ENCODE peak calls at places on chromosomes 3 and 15, in five cellular contexts. One of them, this sample, is unnamed.

GRCh38 chr3:39752019-39752637 is 57.3 kb upstream of the MYRIP start:
- DNase-seq in uterus: no peak
- DNase-seq in CD4-positive, alpha-beta T cell: no peak
- DNase-seq in naive thymus-derived CD4-positive, alpha-beta T cell: no peak
- DNase-seq in foreskin keratinocyte: peak
- DNase-seq in this sample: no peak

GRCh38 chr3:63351159-63352007 is 73.3 kb downstream of the SYNPR start:
- DNase-seq in uterus: no peak
- DNase-seq in naive thymus-derived CD4-positive, alpha-beta T cell: no peak
- DNase-seq in foreskin keratinocyte: peak
- DNase-seq in CD4-positive, alpha-beta T cell: no peak
- DNase-seq in this sample: peak

GRCh38 chr15:80485370-80486164 is 81.4 kb downstream of the ARNT2 start:
- DNase-seq in naive thymus-derived CD4-positive, alpha-beta T cell: no peak
- DNase-seq in uterus: no peak
- DNase-seq in CD4-positive, alpha-beta T cell: no peak
- DNase-seq in foreskin keratinocyte: peak
- DNase-seq in this sample: peak

GRCh38 chr3:25548836-25549235 is 115.9 kb downstream of the TOP2B start:
- DNase-seq in naive thymus-derived CD4-positive, alpha-beta T cell: no peak
- DNase-seq in uterus: no peak
- DNase-seq in CD4-positive, alpha-beta T cell: no peak
- DNase-seq in foreskin keratinocyte: peak
- DNase-seq in this sample: no peak

GRCh38 chr15:46892621-46893160 is 824.6 kb upstream of the SEMA6D start:
- DNase-seq in naive thymus-derived CD4-positive, alpha-beta T cell: no peak
- DNase-seq in uterus: no peak
- DNase-seq in CD4-positive, alpha-beta T cell: no peak
- DNase-seq in foreskin keratinocyte: peak
- DNase-seq in this sample: no peak

GRCh38 chr15:75335705-75336355 is at the start of gene COMMD4:
- DNase-seq in CD4-positive, alpha-beta T cell: peak
- DNase-seq in foreskin keratinocyte: peak
- DNase-seq in naive thymus-derived CD4-positive, alpha-beta T cell: peak
- DNase-seq in uterus: peak
- DNase-seq in this sample: peak

GRCh38 chr15:41125950-41126642 is 10.0 kb upstream of the INO80 start:
- DNase-seq in naive thymus-derived CD4-positive, alpha-beta T cell: no peak
- DNase-seq in CD4-positive, alpha-beta T cell: no peak
- DNase-seq in foreskin keratinocyte: peak
- DNase-seq in uterus: no peak
- DNase-seq in this sample: no peak

GRCh38 chr3:80187981-80188380 is 420.2 kb upstream of the ROBO1 start:
- DNase-seq in naive thymus-derived CD4-positive, alpha-beta T cell: no peak
- DNase-seq in CD4-positive, alpha-beta T cell: no peak
- DNase-seq in uterus: no peak
- DNase-seq in foreskin keratinocyte: no peak
- DNase-seq in this sample: no peak

GRCh38 chr3:24288538-24289236 is 206.0 kb downstream of the THRB start:
- DNase-seq in naive thymus-derived CD4-positive, alpha-beta T cell: no peak
- DNase-seq in CD4-positive, alpha-beta T cell: no peak
- DNase-seq in foreskin keratinocyte: no peak
- DNase-seq in uterus: peak
- DNase-seq in this sample: no peak

GRCh38 chr3:119219069-119219468 is 21.6 kb downstream of the B4GALT4 start:
- DNase-seq in CD4-positive, alpha-beta T cell: peak
- DNase-seq in uterus: no peak
- DNase-seq in naive thymus-derived CD4-positive, alpha-beta T cell: peak
- DNase-seq in foreskin keratinocyte: no peak
- DNase-seq in this sample: peak

GRCh38 chr3:58271901-58272501 is 34.0 kb upstream of the RPP14 start:
- DNase-seq in CD4-positive, alpha-beta T cell: no peak
- DNase-seq in foreskin keratinocyte: peak
- DNase-seq in uterus: no peak
- DNase-seq in naive thymus-derived CD4-positive, alpha-beta T cell: no peak
- DNase-seq in this sample: no peak

GRCh38 chr15:91694131-91694828 is 159.2 kb upstream of the SLCO3A1 start:
- DNase-seq in uterus: peak
- DNase-seq in naive thymus-derived CD4-positive, alpha-beta T cell: no peak
- DNase-seq in foreskin keratinocyte: peak
- DNase-seq in CD4-positive, alpha-beta T cell: no peak
- DNase-seq in this sample: no peak

GRCh38 chr3:42345811-42346210 is 64.6 kb downstream of the LYZL4 start:
- DNase-seq in uterus: no peak
- DNase-seq in foreskin keratinocyte: no peak
- DNase-seq in naive thymus-derived CD4-positive, alpha-beta T cell: peak
- DNase-seq in CD4-positive, alpha-beta T cell: peak
- DNase-seq in this sample: peak

GRCh38 chr3:171528102-171528501 is 67.9 kb upstream of the TNIK start:
- DNase-seq in naive thymus-derived CD4-positive, alpha-beta T cell: no peak
- DNase-seq in CD4-positive, alpha-beta T cell: no peak
- DNase-seq in uterus: no peak
- DNase-seq in foreskin keratinocyte: no peak
- DNase-seq in this sample: no peak

GRCh38 chr3:55797775-55798174 is 310.7 kb upstream of the WNT5A start:
- DNase-seq in uterus: no peak
- DNase-seq in CD4-positive, alpha-beta T cell: no peak
- DNase-seq in naive thymus-derived CD4-positive, alpha-beta T cell: no peak
- DNase-seq in foreskin keratinocyte: no peak
- DNase-seq in this sample: no peak

GRCh38 chr3:122074621-122075265 is 19.6 kb downstream of the CD86 start:
- DNase-seq in CD4-positive, alpha-beta T cell: no peak
- DNase-seq in naive thymus-derived CD4-positive, alpha-beta T cell: no peak
- DNase-seq in uterus: no peak
- DNase-seq in foreskin keratinocyte: no peak
- DNase-seq in this sample: peak

GRCh38 chr3:16427309-16427965 is 86.1 kb downstream of the RFTN1 start:
- DNase-seq in uterus: peak
- DNase-seq in foreskin keratinocyte: no peak
- DNase-seq in CD4-positive, alpha-beta T cell: no peak
- DNase-seq in naive thymus-derived CD4-positive, alpha-beta T cell: no peak
- DNase-seq in this sample: no peak

GRCh38 chr3:156553705-156554356 is 1.1 kb downstream of the SSR3 start:
- DNase-seq in naive thymus-derived CD4-positive, alpha-beta T cell: no peak
- DNase-seq in CD4-positive, alpha-beta T cell: no peak
- DNase-seq in uterus: no peak
- DNase-seq in foreskin keratinocyte: peak
- DNase-seq in this sample: peak

GRCh38 chr3:38349684-38350359 is 3.2 kb downstream of the XYLB start:
- DNase-seq in CD4-positive, alpha-beta T cell: no peak
- DNase-seq in foreskin keratinocyte: peak
- DNase-seq in naive thymus-derived CD4-positive, alpha-beta T cell: no peak
- DNase-seq in uterus: no peak
- DNase-seq in this sample: no peak

GRCh38 chr15:70023064-70023768 is 74.5 kb downstream of the TLE3 start:
- DNase-seq in uterus: peak
- DNase-seq in foreskin keratinocyte: peak
- DNase-seq in CD4-positive, alpha-beta T cell: peak
- DNase-seq in naive thymus-derived CD4-positive, alpha-beta T cell: peak
- DNase-seq in this sample: peak

GRCh38 chr3:51703776-51704510 is 2.9 kb upstream of the GRM2 start:
- DNase-seq in naive thymus-derived CD4-positive, alpha-beta T cell: no peak
- DNase-seq in CD4-positive, alpha-beta T cell: no peak
- DNase-seq in foreskin keratinocyte: no peak
- DNase-seq in uterus: no peak
- DNase-seq in this sample: no peak

GRCh38 chr3:174122411-174122810 is 724.9 kb downstream of the NLGN1 start:
- DNase-seq in uterus: no peak
- DNase-seq in CD4-positive, alpha-beta T cell: no peak
- DNase-seq in foreskin keratinocyte: no peak
- DNase-seq in naive thymus-derived CD4-positive, alpha-beta T cell: no peak
- DNase-seq in this sample: no peak